ENCODE peak calls at places on chromosomes 13 and 19, in nine cellular contexts. X is foreskin fibroblast, B is RCC 7860, Z is progenitor cell of endocrine pancreas, K is H7, P is endothelial cell, M is head of caudate nucleus, E is GM12865, H is LoVo. W is an unnamed sample.

GRCh38 chr19:35404879-35405622 is 34.2 kb downstream of the GPR42 start:
- DNase-seq in X (peak; percentile 73), B (peak; percentile 55), Z (no peak), K (no peak), P (no peak), M (peak; percentile 7), E (peak; percentile 96), H (no peak), W (no peak)

GRCh38 chr13:33730147-33730546 is 87.8 kb upstream of the RFC3 start:
- DNase-seq in X (no peak), B (no peak), Z (no peak), K (no peak), P (no peak), M (no peak), E (peak; percentile 68), H (no peak), W (peak; percentile 64)

GRCh38 chr19:34681478-34681877 is 4.0 kb downstream of the ZNF302 start:
- DNase-seq in X (no peak), B (no peak), Z (no peak), K (no peak), P (no peak), M (no peak), E (no peak), H (no peak), W (no peak)

GRCh38 chr19:14472202-14472961 is 2.8 kb downstream of the PTGER1 start:
- DNase-seq in X (peak; percentile 83), B (no peak), Z (peak; percentile 88), K (peak; percentile 98), P (peak; percentile 87), M (peak; percentile 66), E (peak; percentile 78), H (peak; percentile 29), W (peak; percentile 92)

GRCh38 chr19:41323430-41324125 is 13.6 kb downstream of the CCDC97 start:
- DNase-seq in X (peak; percentile 97), B (peak; percentile 76), Z (no peak), K (peak; percentile 85), P (no peak), M (no peak), E (no peak), H (no peak), W (peak; percentile 88)

GRCh38 chr13:67223024-67223423 is 7.1 kb downstream of the PCDH9 start:
- DNase-seq in X (peak; percentile 59), B (no peak), Z (no peak), K (no peak), P (no peak), M (no peak), E (no peak), H (no peak), W (no peak)

GRCh38 chr13:108895220-108895704 is 265.9 kb downstream of the MYO16 start:
- DNase-seq in X (peak; percentile 69), B (peak; percentile 11), Z (no peak), K (no peak), P (peak; percentile 20), M (no peak), E (peak; percentile 47), H (peak; percentile 52), W (peak; percentile 56)

GRCh38 chr19:518292-519231 is 11.3 kb downstream of the TPGS1 start:
- DNase-seq in X (peak; percentile 75), B (no peak), Z (no peak), K (peak; percentile 83), P (no peak), M (no peak), E (peak; percentile 46), H (no peak), W (no peak)

GRCh38 chr19:17020380-17020779 is 6.2 kb downstream of the CPAMD8 start:
- DNase-seq in X (no peak), B (no peak), Z (no peak), K (no peak), P (no peak), M (peak; percentile 42), E (no peak), H (no peak), W (no peak)

GRCh38 chr13:112724788-112725345 is 35.0 kb downstream of the ATP11A start:
- DNase-seq in X (no peak), B (no peak), Z (no peak), K (peak; percentile 54), P (no peak), M (no peak), E (no peak), H (peak; percentile 3), W (no peak)

GRCh38 chr19:19382118-19382517 is 23.4 kb upstream of the GATAD2A start:
- DNase-seq in X (no peak), B (no peak), Z (no peak), K (no peak), P (no peak), M (no peak), E (no peak), H (no peak), W (no peak)

GRCh38 chr13:90640976-90641375 is 706.5 kb upstream of the MIR17HG start:
- DNase-seq in X (peak; percentile 2), B (no peak), Z (no peak), K (no peak), P (no peak), M (no peak), E (no peak), H (no peak), W (no peak)

GRCh38 chr19:11849264-11849615 is 714 bp downstream of the ZNF439 start:
- DNase-seq in X (no peak), B (no peak), Z (no peak), K (no peak), P (no peak), M (no peak), E (no peak), H (no peak), W (peak; percentile 83)

GRCh38 chr13:59088716-59089115 is 1075.0 kb downstream of the DIAPH3 start:
- DNase-seq in X (peak; percentile 53), B (peak; percentile 35), Z (no peak), K (no peak), P (no peak), M (no peak), E (no peak), H (no peak), W (no peak)

GRCh38 chr19:4360641-4361151 is 17.3 kb downstream of the MPND start:
- DNase-seq in X (no peak), B (no peak), Z (no peak), K (peak; percentile 74), P (no peak), M (no peak), E (no peak), H (no peak), W (no peak)

GRCh38 chr13:48888613-48889012 is 87.1 kb upstream of the FNDC3A start:
- DNase-seq in X (no peak), B (no peak), Z (no peak), K (no peak), P (no peak), M (no peak), E (no peak), H (no peak), W (no peak)

GRCh38 chr13:111874981-111875380 is 192.0 kb upstream of the SOX1 start:
- DNase-seq in X (no peak), B (no peak), Z (no peak), K (no peak), P (no peak), M (no peak), E (no peak), H (no peak), W (no peak)

GRCh38 chr13:93233997-93234416 is 7.4 kb downstream of the GPC6 start:
- DNase-seq in X (no peak), B (no peak), Z (no peak), K (peak; percentile 65), P (no peak), M (no peak), E (peak; percentile 56), H (no peak), W (peak; percentile 31)

W was measured in NB4.